ENCODE peak calls at places on chromosome 19, in five cellular contexts. R is PC-3, M is H9, T is astrocyte, J is IMR-90. S is an unnamed sample. For H4K20me1, the result is how much of the 10 kb centered on the place peaks cover.

GRCh38 chr19:46723023-46723461 is 6.1 kb upstream of the PRKD2 start:
- DNase-seq in R (no peak), M (no peak), T (no peak), J (no peak), S (no peak)

GRCh38 chr19:58033741-58034475 is at the start of gene ZSCAN1:
- DNase-seq in R (no peak), M (peak), T (peak), J (peak), S (peak)

GRCh38 chr19:38635483-38636399 is 11.7 kb upstream of the ACTN4 start:
- DNase-seq in R (no peak), M (no peak), T (no peak), J (no peak), S (no peak)

GRCh38 chr19:31099470-31100190 is 249.6 kb downstream of the TSHZ3 start:
- DNase-seq in R (peak), M (no peak), T (no peak), J (no peak), S (peak)

GRCh38 chr19:46951236-46951986 is 68.2 kb upstream of the NPAS1 start:
- DNase-seq in R (peak), M (no peak), T (peak), J (peak), S (no peak)

GRCh38 chr19:51259348-51260245 is 8.7 kb downstream of the SIGLECL1 start:
- DNase-seq in R (peak), M (peak), T (no peak), J (peak), S (peak)

GRCh38 chr19:2540646-2541454 is 64.9 kb downstream of the GADD45B start:
- DNase-seq in R (peak), M (peak), T (peak), J (peak), S (peak)

GRCh38 chr19:18507727-18508440 is 14.0 kb downstream of the ELL start:
- DNase-seq in R (no peak), M (no peak), T (no peak), J (peak), S (no peak)

GRCh38 chr19:50222691-50223438 is 19.4 kb downstream of the MYH14 start:
- DNase-seq in R (no peak), M (no peak), T (no peak), J (no peak), S (no peak)

GRCh38 chr19:38666662-38667448 is 19.4 kb downstream of the ACTN4 start:
- DNase-seq in R (peak), M (no peak), T (peak), J (peak), S (peak)

GRCh38 chr19:9531933-9532332 is 6.5 kb downstream of the ZNF426 start:
- DNase-seq in R (peak), M (no peak), T (no peak), J (peak), S (no peak)

GRCh38 chr19:30870861-30871260 is 478.4 kb downstream of the TSHZ3 start:
- DNase-seq in R (no peak), M (peak), T (no peak), J (peak), S (no peak)

GRCh38 chr19:22595918-22596341 is 38.2 kb upstream of the ZNF492 start:
- DNase-seq in R (no peak), M (no peak), T (no peak), J (no peak), S (no peak)

GRCh38 chr19:49331616-49332055 is 3.6 kb upstream of the CD37 start:
- DNase-seq in R (peak), M (peak), T (peak), J (peak), S (peak)

GRCh38 chr19:44807652-44808462 is 1.0 kb upstream of the BCAM start:
- DNase-seq in R (peak), M (peak), T (peak), J (peak), S (peak)

GRCh38 chr19:18339703-18340102 is 695 bp upstream of the PGPEP1 start:
- DNase-seq in R (peak), M (peak), T (no peak), J (peak), S (peak)

GRCh38 chr19:31402931-31403330 is 53.7 kb upstream of the TSHZ3 start:
- DNase-seq in R (no peak), M (no peak), T (no peak), J (no peak), S (no peak)

GRCh38 chr19:45423033-45423588 is 606 bp downstream of the ERCC1 start:
- DNase-seq in R (no peak), M (no peak), T (no peak), J (no peak), S (no peak)

GRCh38 chr19:34220472-34221063 is 33.8 kb upstream of the GARRE1 start:
- DNase-seq in R (peak), M (peak), T (peak), J (peak), S (peak)

GRCh38 chr19:43474986-43475705 is 9.7 kb upstream of the LYPD3 start:
- DNase-seq in R (peak), M (peak), T (peak), J (peak), S (peak)

GRCh38 chr19:35273686-35274259 is 5.0 kb downstream of the USF2 start:
- DNase-seq in R (no peak), M (no peak), T (no peak), J (no peak), S (no peak)

GRCh38 chr19:18074192-18074591 is 12.5 kb downstream of the IL12RB1 start:
- DNase-seq in R (no peak), M (no peak), T (no peak), J (no peak), S (no peak)

GRCh38 chr19:23565256-23565655 is 121.8 kb downstream of the ZNF675 start:
- DNase-seq in R (no peak), M (no peak), T (no peak), J (no peak), S (no peak)

DNA sequence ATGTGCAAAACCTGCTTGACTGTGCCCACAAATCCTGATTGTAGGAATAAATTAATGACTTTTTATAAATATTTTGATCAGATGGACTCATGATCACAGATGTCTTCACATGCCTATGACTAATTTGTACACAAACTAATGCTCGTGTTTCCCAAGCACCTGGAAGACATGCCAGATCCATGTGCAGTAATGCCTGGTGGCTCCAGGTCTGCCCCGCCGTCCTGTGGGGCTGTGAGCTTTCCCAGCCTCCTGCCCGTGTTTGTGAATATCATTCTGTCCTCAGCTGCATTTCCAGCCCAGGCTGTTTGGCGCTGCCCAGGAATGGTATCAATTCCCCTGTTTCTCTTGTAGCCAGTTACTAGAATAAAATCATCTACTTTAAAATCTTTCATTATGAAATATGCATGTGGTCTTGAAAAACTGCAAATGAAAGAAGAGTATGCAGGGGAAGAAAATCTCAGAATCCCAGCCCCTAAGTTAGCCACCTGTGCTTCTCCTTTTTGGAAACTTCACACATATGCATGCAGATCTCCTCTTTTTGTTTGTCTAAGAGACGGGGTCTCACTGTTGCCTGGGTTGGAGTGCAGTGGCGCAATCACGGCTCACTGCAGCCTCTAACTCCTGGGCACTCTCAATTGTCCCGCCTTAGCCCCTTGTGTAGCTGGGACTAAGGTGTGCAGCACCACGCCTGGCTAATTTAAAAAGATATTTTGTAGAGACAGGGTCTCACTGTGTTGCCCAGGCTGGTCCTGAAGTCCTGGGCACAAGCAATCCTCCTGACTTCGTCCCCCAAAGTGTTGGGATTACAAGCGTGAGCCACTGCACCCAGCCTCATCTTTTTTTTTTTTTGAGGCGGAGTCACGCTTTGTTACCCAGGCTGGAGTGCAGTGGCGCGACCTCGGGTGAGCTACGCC is 6.2 kb downstream of the RPL28 start:
- DNase-seq in R (peak), M (no peak), T (no peak), J (peak), S (no peak)
- H4K20me1 ChIP-seq in R (under half), M (under half), T (half or more), J (half or more), S (half or more)

DNA sequence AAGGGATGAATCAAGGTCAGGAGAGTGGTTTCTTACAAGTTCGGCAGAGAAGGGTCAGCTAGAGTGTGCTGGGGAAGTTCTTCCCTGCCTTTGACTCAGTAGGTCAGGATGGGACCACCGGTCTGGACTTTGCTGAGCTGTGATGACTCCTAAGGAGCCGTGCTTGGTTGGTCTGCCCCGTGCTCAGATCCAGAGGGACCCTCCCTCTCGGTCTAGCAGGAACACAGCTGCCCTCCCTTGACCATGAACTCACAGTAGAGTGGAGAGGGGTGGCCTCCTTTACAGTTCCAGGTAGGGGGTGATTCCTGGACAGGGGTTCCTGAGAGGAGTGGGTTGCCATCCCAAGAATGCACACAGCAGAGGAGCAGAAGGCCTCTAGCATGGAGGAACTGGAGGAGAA is 4.3 kb downstream of the RPS19 start:
- DNase-seq in R (no peak), M (no peak), T (no peak), J (no peak), S (no peak)
- H4K20me1 ChIP-seq in R (half or more), M (under half), T (half or more), J (half or more), S (half or more)

GRCh38 chr19:40802300-40803169 is 3.5 kb downstream of the EGLN2 start:
- DNase-seq in R (no peak), M (no peak), T (no peak), J (no peak), S (no peak)

GRCh38 chr19:40805258-40805868 is 6.4 kb downstream of the EGLN2 start:
- DNase-seq in R (no peak), M (no peak), T (no peak), J (no peak), S (no peak)

GRCh38 chr19:40803170-40803856 is 4.3 kb downstream of the EGLN2 start:
- DNase-seq in R (no peak), M (no peak), T (no peak), J (no peak), S (no peak)

GRCh38 chr19:40804783-40805242 is 5.8 kb downstream of the EGLN2 start:
- DNase-seq in R (no peak), M (no peak), T (no peak), J (no peak), S (no peak)

GRCh38 chr19:40803857-40804782 is 5.1 kb downstream of the EGLN2 start:
- DNase-seq in R (peak), M (peak), T (no peak), J (no peak), S (no peak)
- H4K20me1 ChIP-seq in R (under half), M (under half), T (half or more), J (half or more), S (half or more)

GRCh38 chr19:10717356-10718204 is at the start of gene DNM2:
- DNase-seq in R (peak), M (peak), T (peak), J (peak), S (peak)
- H4K20me1 ChIP-seq in R (under half), M (under half), T (under half), J (under half), S (under half)

GRCh38 chr19:16605115-16605514 is 22.9 kb downstream of the MED26 start:
- DNase-seq in R (no peak), M (no peak), T (no peak), J (no peak), S (no peak)
- H4K20me1 ChIP-seq in R (half or more), M (under half), T (half or more), J (half or more), S (half or more)

GRCh38 chr19:8144273-8144672 is 5.1 kb downstream of the FBN3 start:
- DNase-seq in R (no peak), M (no peak), T (no peak), J (no peak), S (no peak)
- H4K20me1 ChIP-seq in R (under half), M (under half), T (under half), J (under half), S (under half)